ENCODE peak calls at places on chromosomes 12 and 14, in five cellular contexts. G is hepatocyte; U is naive thymus-derived CD4-positive, alpha-beta T cell; A is PC-9; W is adipocyte. B is an unnamed sample. For H3K27me3, the result is how much of the 10 kb centered on the place peaks cover.

GRCh38 chr14:74582910-74583581 is 29.0 kb downstream of the LTBP2 start:
- DNase-seq in W (peak), A (peak), U (no peak), G (no peak), B (peak)

GRCh38 chr12:109773384-109774011 is 59.7 kb downstream of the TRPV4 start:
- DNase-seq in A (peak), G (no peak), W (no peak), U (no peak), B (no peak)

GRCh38 chr12:89695100-89695499 is 13.5 kb downstream of the ATP2B1 start:
- DNase-seq in G (no peak), A (no peak), W (peak), U (no peak), B (no peak)

GRCh38 chr14:91349481-91350074 is 68.0 kb downstream of the CCDC88C start:
- DNase-seq in G (no peak), U (peak), W (no peak), A (no peak), B (no peak)

GRCh38 chr12:102950950-102951490 is 6.5 kb upstream of the ASCL1 start:
- DNase-seq in G (no peak), A (no peak), U (no peak), W (no peak), B (no peak)

GRCh38 chr12:89016970-89017778 is 335.1 kb downstream of the DUSP6 start:
- DNase-seq in G (peak), A (peak), U (peak), W (peak), B (peak)

GRCh38 chr14:101939771-101940170 is 24.6 kb upstream of the DYNC1H1 start:
- DNase-seq in G (no peak), U (no peak), W (no peak), A (no peak), B (no peak)

GRCh38 chr12:45216297-45216982 is 545 bp downstream of the ANO6 start:
- DNase-seq in U (peak), W (peak), G (peak), A (peak), B (peak)

GRCh38 chr12:58847876-58848600 is 72.3 kb downstream of the LRIG3 start:
- DNase-seq in U (no peak), G (no peak), A (no peak), W (no peak), B (peak)

GRCh38 chr12:92295523-92295922 is 149.9 kb upstream of the BTG1 start:
- DNase-seq in G (peak), U (no peak), A (no peak), W (peak), B (no peak)

GRCh38 chr12:27246774-27247173 is 2.7 kb downstream of the STK38L start:
- DNase-seq in A (no peak), U (no peak), W (no peak), G (no peak), B (no peak)

GRCh38 chr14:52950410-52950897 is 396 bp downstream of the FERMT2 start:
- DNase-seq in U (no peak), A (no peak), W (peak), G (peak), B (peak)

GRCh38 chr12:11959117-11959823 is 111.5 kb upstream of the BCL2L14 start:
- DNase-seq in U (no peak), A (peak), G (peak), W (no peak), B (no peak)

GRCh38 chr12:40152783-40153383 is 47.0 kb upstream of the SLC2A13 start:
- DNase-seq in U (peak), A (peak), W (peak), G (peak), B (peak)

GRCh38 chr14:50344116-50344775 is 32.1 kb downstream of the DMAC2L start:
- DNase-seq in W (no peak), A (no peak), G (no peak), U (no peak), B (no peak)

GRCh38 chr14:103385994-103386491 is 828 bp downstream of the MARK3 start:
- DNase-seq in G (peak), A (peak), W (peak), U (peak), B (peak)

DNA sequence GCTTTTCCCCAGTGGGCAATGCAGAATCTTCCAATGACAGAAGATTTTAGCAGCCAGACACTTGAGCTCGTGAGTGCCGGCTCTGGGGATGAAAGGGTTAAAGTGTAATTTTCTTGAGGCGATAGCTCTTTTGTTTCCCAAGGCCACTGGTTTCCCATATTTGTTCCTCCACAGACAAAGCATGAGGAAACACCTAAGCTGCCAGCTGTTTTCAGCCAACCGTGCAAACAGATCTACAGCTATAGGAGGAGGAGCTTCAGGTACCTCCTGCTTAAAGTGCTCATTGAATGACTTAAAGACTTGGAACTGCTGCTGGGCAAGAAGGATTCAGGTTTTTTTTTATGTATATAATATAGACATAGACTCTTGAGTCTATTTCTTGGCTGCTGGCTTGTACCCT is 1311.5 kb downstream of the TMEM121 start:
- DNase-seq in W (no peak), G (no peak), A (no peak), U (no peak), B (no peak)
- H3K27me3 ChIP-seq in W (under half), G (under half), A (under half), U (under half), B (under half)

GRCh38 chr12:57579011-57579410 is 12.0 kb upstream of the PIP4K2C start:
- DNase-seq in G (no peak), W (no peak), A (no peak), U (no peak), B (no peak)
- H3K27me3 ChIP-seq in G (under half), W (half or more), A (under half), U (under half), B (under half)

GRCh38 chr12:48482198-48482597 is at the start of gene C12orf54:
- DNase-seq in W (no peak), G (no peak), U (no peak), A (no peak), B (no peak)
- H3K27me3 ChIP-seq in W (under half), G (under half), U (under half), A (half or more), B (under half)

GRCh38 chr12:22002430-22002829 is 43.6 kb upstream of the CMAS start:
- DNase-seq in U (no peak), W (no peak), A (no peak), G (no peak), B (no peak)

DNA sequence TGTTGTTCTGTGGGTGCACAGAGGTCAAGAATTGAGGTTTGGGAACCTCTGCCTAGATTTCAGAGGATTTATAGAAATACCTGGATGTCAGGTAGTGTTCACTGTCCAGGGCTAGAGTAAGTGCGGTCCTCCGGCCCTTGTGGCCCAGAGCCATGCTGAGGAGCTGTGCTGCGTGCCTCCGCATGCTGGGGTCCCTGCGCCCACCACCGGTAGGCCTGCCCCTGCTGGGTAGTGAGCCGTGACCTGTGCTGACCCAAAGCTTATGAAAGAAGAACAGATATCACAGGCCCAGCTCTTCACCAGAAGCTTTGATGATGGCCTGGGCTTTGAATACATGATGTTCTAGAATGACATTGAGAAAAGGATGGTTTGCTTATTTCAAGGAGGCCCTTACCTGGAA is 37.8 kb upstream of the CMAS start:
- DNase-seq in A (no peak), W (no peak), G (no peak), U (no peak), B (no peak)
- H3K27me3 ChIP-seq in A (under half), W (under half), G (under half), U (under half), B (under half)

GRCh38 chr12:132170094-132170636 is 25.9 kb downstream of the NOC4L start:
- DNase-seq in U (no peak), A (no peak), G (no peak), W (no peak), B (no peak)
- H3K27me3 ChIP-seq in U (under half), A (half or more), G (under half), W (under half), B (under half)

GRCh38 chr14:85529803-85530574 is at the start of gene FLRT2:
- DNase-seq in W (peak), A (no peak), G (peak), U (no peak), B (peak)

GRCh38 chr14:85528080-85528881 is 1.7 kb upstream of the FLRT2 start:
- DNase-seq in A (no peak), G (peak), W (peak), U (no peak), B (peak)

GRCh38 chr14:85527458-85527857 is 2.5 kb upstream of the FLRT2 start:
- DNase-seq in U (no peak), A (no peak), W (peak), G (no peak), B (no peak)

GRCh38 chr14:85530626-85531025 is 682 bp downstream of the FLRT2 start:
- DNase-seq in A (no peak), G (no peak), U (no peak), W (no peak), B (peak)

GRCh38 chr14:85528882-85529585 is 910 bp upstream of the FLRT2 start:
- DNase-seq in U (no peak), G (peak), A (no peak), W (peak), B (no peak)
- H3K27me3 ChIP-seq in U (under half), G (under half), A (under half), W (under half), B (under half)

GRCh38 chr12:62629971-62630739 is 163.5 kb downstream of the MON2 start:
- DNase-seq in W (no peak), U (no peak), A (no peak), G (no peak), B (no peak)

GRCh38 chr12:62632521-62632920 is 165.9 kb downstream of the MON2 start:
- DNase-seq in W (peak), A (no peak), U (no peak), G (peak), B (no peak)

GRCh38 chr12:62631531-62632520 is 165.2 kb downstream of the MON2 start:
- DNase-seq in A (peak), G (peak), U (peak), W (peak), B (no peak)

GRCh38 chr12:62627181-62627580 is 160.6 kb downstream of the MON2 start:
- DNase-seq in G (no peak), A (no peak), U (no peak), W (no peak), B (peak)

DNA sequence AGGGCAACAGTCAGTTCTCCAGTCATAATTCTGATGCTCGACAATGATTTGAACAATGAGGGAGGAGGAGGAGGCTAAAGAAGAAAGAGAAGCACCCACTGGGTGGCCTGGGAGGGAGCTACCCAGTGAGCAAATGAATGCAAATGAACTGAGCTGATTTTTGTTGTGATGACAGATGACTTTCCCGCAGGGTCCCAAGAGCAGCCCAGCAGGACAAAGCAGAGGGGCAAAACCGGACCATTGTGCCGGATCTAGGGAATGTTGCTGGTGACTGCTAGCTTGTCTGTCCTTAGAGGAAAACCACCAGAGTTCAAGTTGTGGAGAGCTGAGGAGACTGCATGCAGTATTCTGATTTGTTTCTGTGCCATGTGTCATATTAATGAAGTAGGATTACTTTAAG is 162.8 kb downstream of the MON2 start:
- DNase-seq in A (no peak), W (no peak), U (no peak), G (no peak), B (no peak)
- H3K27me3 ChIP-seq in A (under half), W (under half), U (under half), G (under half), B (under half)

B was measured in SJCRH30.